ENCODE peak calls at places on chromosome 14, in nine cellular contexts. X is A549, M is lower leg skin, S is spleen, F is prostate gland, Y is stomach, I is vagina, O is Peyer's patch, D is NB4. L is an unnamed sample.

GRCh38 chr14:99540196-99541032 is 59.2 kb downstream of the CCNK start:
- DNase-seq in S (no peak), O (no peak), X (no peak), I (no peak), D (no peak), F (no peak), Y (no peak), M (no peak), L (no peak)

GRCh38 chr14:95575820-95576473 is 41.1 kb downstream of the GLRX5 start:
- DNase-seq in X (no peak), F (no peak), Y (no peak), S (no peak), D (no peak), M (no peak), I (no peak), O (no peak), L (no peak)

GRCh38 chr14:23057757-23058653 is 685 bp upstream of the CDH24 start:
- DNase-seq in M (peak), Y (peak), O (peak), X (peak), F (peak), S (peak), I (no peak), D (peak), L (peak)

GRCh38 chr14:71583246-71583645 is 349.0 kb upstream of the RGS6 start:
- DNase-seq in X (no peak), D (peak), M (no peak), Y (no peak), S (no peak), I (no peak), F (no peak), O (no peak), L (no peak)

GRCh38 chr14:21534576-21534975 is 8.4 kb upstream of the SALL2 start:
- DNase-seq in F (no peak), X (no peak), I (no peak), O (no peak), M (no peak), S (no peak), D (peak), Y (no peak), L (no peak)

GRCh38 chr14:58270628-58271027 is 26.0 kb downstream of the PSMA3 start:
- DNase-seq in I (no peak), M (no peak), S (no peak), O (no peak), X (no peak), F (no peak), Y (no peak), D (no peak), L (no peak)

GRCh38 chr14:68020493-68020892 is 200.9 kb downstream of the RAD51B start:
- DNase-seq in M (no peak), O (no peak), Y (no peak), D (no peak), F (no peak), I (no peak), X (no peak), S (no peak), L (no peak)

GRCh38 chr14:83207550-83207949 is 1673.9 kb upstream of the SEL1L start:
- DNase-seq in I (no peak), O (no peak), M (no peak), Y (no peak), D (no peak), F (no peak), S (no peak), X (no peak), L (no peak)

GRCh38 chr14:72665259-72665658 is 228.6 kb downstream of the DPF3 start:
- DNase-seq in I (no peak), O (no peak), F (no peak), D (no peak), S (no peak), M (no peak), Y (no peak), X (peak), L (peak)

GRCh38 chr14:62445570-62445969 is 599.7 kb downstream of the KCNH5 start:
- DNase-seq in S (no peak), Y (no peak), O (no peak), D (no peak), X (no peak), M (no peak), F (no peak), I (no peak), L (no peak)

GRCh38 chr14:69658664-69659261 is 47.4 kb downstream of the SUSD6 start:
- DNase-seq in M (no peak), D (peak), S (no peak), F (no peak), O (peak), I (no peak), Y (no peak), X (no peak), L (no peak)

GRCh38 chr14:69046468-69046867 is 67.4 kb upstream of the ACTN1 start:
- DNase-seq in F (no peak), X (no peak), D (no peak), Y (peak), S (no peak), I (no peak), M (no peak), O (no peak), L (no peak)

GRCh38 chr14:42731480-42731879 is 1124.8 kb downstream of the LRFN5 start:
- DNase-seq in X (no peak), I (no peak), Y (no peak), D (no peak), M (no peak), O (no peak), S (no peak), F (no peak), L (no peak)

GRCh38 chr14:77825895-77826519 is 26.1 kb downstream of the ADCK1 start:
- DNase-seq in M (no peak), F (no peak), Y (peak), X (no peak), O (no peak), D (no peak), S (no peak), I (no peak), L (no peak)

GRCh38 chr14:101812071-101812470 is 50.6 kb downstream of the PPP2R5C start:
- DNase-seq in X (no peak), M (no peak), D (no peak), F (no peak), I (no peak), Y (no peak), S (no peak), O (no peak), L (no peak)
- TF ChIP-seq POLR2A in X (no peak), M (no peak), D (no peak), F (no peak), I (no peak), Y (no peak), S (no peak), O (no peak), L (no peak)

GRCh38 chr14:105250986-105251385 is 2.7 kb downstream of the BTBD6 start:
- DNase-seq in D (no peak), M (no peak), I (no peak), F (no peak), Y (no peak), S (no peak), X (no peak), O (no peak), L (no peak)
- TF ChIP-seq POLR2A in D (no peak), M (no peak), I (no peak), F (no peak), Y (no peak), S (no peak), X (no peak), O (no peak), L (no peak)

GRCh38 chr14:75292886-75293285 is 14.3 kb downstream of the FOS start:
- DNase-seq in F (no peak), O (peak), M (no peak), I (no peak), X (no peak), D (no peak), Y (no peak), S (no peak), L (no peak)

GRCh38 chr14:75295061-75295461 is 16.4 kb downstream of the FOS start:
- DNase-seq in X (peak), D (peak), O (peak), M (peak), I (no peak), F (peak), S (peak), Y (peak), L (no peak)

GRCh38 chr14:75294649-75295033 is 16.0 kb downstream of the FOS start:
- DNase-seq in D (no peak), Y (no peak), M (no peak), X (peak), O (no peak), S (no peak), F (no peak), I (no peak), L (no peak)

GRCh38 chr14:75295491-75296338 is 17.1 kb downstream of the FOS start:
- DNase-seq in X (peak), D (peak), M (peak), S (peak), F (peak), O (peak), Y (peak), I (no peak), L (no peak)

DNA sequence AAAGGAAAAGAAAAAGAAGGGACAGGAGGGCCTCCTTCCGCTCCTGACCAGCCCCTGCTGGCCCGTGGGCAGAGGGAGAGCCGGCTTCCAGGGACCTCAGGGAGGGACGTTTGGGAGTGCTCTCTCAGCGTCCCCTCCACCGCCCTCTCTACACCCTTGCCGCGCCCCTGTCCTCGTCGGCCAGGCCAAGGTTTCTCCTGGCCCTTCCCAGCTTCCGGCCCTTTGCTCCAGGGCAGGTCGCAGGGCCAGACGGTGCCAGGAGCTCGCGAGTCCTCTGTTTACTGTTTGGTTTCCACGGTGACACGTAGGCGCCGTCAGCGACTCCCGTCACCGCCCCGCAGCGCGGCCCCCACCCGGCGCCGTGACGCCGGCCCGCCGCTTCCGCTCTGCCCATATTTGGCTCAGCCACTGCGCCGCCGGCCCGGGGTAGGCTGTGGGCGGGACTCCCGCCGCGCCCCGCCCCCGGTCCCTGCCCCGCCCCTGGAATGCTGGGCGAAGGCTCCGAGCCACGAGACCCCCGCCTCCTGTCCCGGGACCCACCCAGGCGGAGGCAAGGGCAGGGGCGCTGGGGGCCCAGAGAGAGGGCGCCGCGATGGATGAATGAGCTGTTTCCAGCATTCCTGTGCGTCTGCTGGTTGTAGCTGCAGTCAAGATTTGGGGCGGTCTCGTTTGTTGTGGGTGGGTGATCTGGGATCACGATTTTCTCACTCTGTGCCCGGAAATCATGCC is 15.5 kb downstream of the FOS start:
- DNase-seq in O (peak), M (peak), I (no peak), S (peak), X (peak), F (peak), Y (peak), D (peak), L (no peak)
- TF ChIP-seq POLR2A in O (peak), M (no peak), I (no peak), S (no peak), X (peak), F (no peak), Y (no peak), D (peak), L (no peak)

GRCh38 chr14:36181417-36181816 is 4.9 kb upstream of the PTCSC3 start:
- DNase-seq in Y (no peak), I (no peak), M (no peak), F (no peak), X (no peak), D (no peak), O (no peak), S (no peak), L (no peak)

GRCh38 chr14:36177489-36177888 is 967 bp upstream of the PTCSC3 start:
- DNase-seq in F (no peak), X (no peak), O (no peak), M (no peak), S (no peak), I (no peak), Y (no peak), D (no peak), L (no peak)

DNA sequence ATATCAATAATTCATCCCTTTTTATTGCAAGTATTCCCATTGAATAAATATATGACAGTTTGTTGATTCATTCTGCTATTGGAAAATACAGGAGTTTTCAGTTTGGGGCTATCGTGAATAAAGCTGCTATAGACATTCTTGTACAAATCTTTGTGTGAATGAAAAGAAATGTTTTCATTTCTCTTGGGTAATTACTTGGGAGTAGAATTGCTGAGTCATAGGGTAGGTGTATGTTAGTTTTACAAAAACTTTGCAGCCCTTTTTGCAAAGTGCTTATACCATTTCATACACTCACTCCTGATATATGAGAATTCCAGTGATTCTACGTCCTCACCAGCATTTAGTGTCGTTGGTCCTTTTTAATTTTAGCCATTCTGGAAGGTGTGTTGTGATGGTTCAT is 6.9 kb upstream of the PTCSC3 start:
- DNase-seq in I (no peak), S (no peak), D (no peak), X (no peak), F (no peak), Y (no peak), O (no peak), M (no peak), L (no peak)
- TF ChIP-seq POLR2A in I (no peak), S (no peak), D (no peak), X (no peak), F (no peak), Y (no peak), O (no peak), M (no peak), L (no peak)

DNA sequence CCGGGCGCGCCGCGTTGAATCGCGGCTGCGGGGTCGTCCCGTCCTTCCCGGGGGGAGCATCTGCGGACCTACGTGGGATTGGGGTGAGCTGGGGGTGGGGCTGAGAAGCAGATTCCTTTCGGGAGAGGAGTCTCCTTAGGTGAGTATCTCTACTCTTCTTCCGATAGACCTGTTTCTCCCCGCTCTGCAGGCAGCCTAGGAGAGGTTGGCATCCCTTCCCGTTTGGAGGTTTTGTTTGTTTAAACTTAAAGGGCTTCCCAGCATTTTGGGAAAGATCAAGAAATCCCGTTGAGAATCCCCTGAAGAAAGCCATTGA is 411 bp downstream of the TTLL5 start:
- DNase-seq in S (no peak), X (no peak), Y (no peak), F (no peak), M (no peak), D (no peak), O (no peak), I (no peak), L (no peak)
- TF ChIP-seq POLR2A in S (no peak), X (no peak), Y (no peak), F (no peak), M (no peak), D (no peak), O (no peak), I (no peak), L (no peak)

GRCh38 chr14:103026988-103027387 is 30.4 kb downstream of the CDC42BPB start:
- DNase-seq in D (no peak), I (no peak), O (peak), F (no peak), S (no peak), Y (no peak), X (no peak), M (no peak), L (no peak)
- TF ChIP-seq POLR2A in D (no peak), I (no peak), O (no peak), F (no peak), S (no peak), Y (no peak), X (no peak), M (no peak), L (no peak)

L was measured in H54.